ENCODE peak calls at places on chromosomes 12 and 14, in six cellular contexts. One of them, this sample, is unnamed.

GRCh38 chr12:57621497-57622292 is 10.5 kb downstream of the ARHGEF25 start:
- DNase-seq in stimulated activated CD4-positive, alpha-beta T cell treated with anti-CD3 and anti-CD28 coated beads, TNF-alpha, amount 100 ng/mL, for 1 hour: no peak
- DNase-seq in activated CD4-positive, CD25-positive, alpha-beta regulatory T cell: no peak
- DNase-seq in naive thymus-derived CD4-positive, alpha-beta T cell: peak; percentile 44
- DNase-seq in cardiac septum: peak; percentile 81
- DNase-seq in caudate nucleus: peak; percentile 42
- DNase-seq in this sample: peak; percentile 76

GRCh38 chr12:70052931-70053497 is 190.2 kb upstream of the CNOT2 start:
- DNase-seq in cardiac septum: no peak
- DNase-seq in caudate nucleus: no peak
- DNase-seq in stimulated activated CD4-positive, alpha-beta T cell treated with anti-CD3 and anti-CD28 coated beads, TNF-alpha, amount 100 ng/mL, for 1 hour: no peak
- DNase-seq in activated CD4-positive, CD25-positive, alpha-beta regulatory T cell: no peak
- DNase-seq in naive thymus-derived CD4-positive, alpha-beta T cell: no peak
- DNase-seq in this sample: peak; percentile 36

GRCh38 chr14:47993883-47994282 is 318.5 kb upstream of the MDGA2 start:
- DNase-seq in caudate nucleus: no peak
- DNase-seq in naive thymus-derived CD4-positive, alpha-beta T cell: no peak
- DNase-seq in cardiac septum: no peak
- DNase-seq in stimulated activated CD4-positive, alpha-beta T cell treated with anti-CD3 and anti-CD28 coated beads, TNF-alpha, amount 100 ng/mL, for 1 hour: no peak
- DNase-seq in activated CD4-positive, CD25-positive, alpha-beta regulatory T cell: no peak
- DNase-seq in this sample: no peak

GRCh38 chr14:73786942-73787759 is 64.5 kb upstream of the PTGR2 start:
- DNase-seq in activated CD4-positive, CD25-positive, alpha-beta regulatory T cell: peak; percentile 55
- DNase-seq in caudate nucleus: peak; percentile 49
- DNase-seq in cardiac septum: peak; percentile 93
- DNase-seq in naive thymus-derived CD4-positive, alpha-beta T cell: peak; percentile 66
- DNase-seq in stimulated activated CD4-positive, alpha-beta T cell treated with anti-CD3 and anti-CD28 coated beads, TNF-alpha, amount 100 ng/mL, for 1 hour: peak; percentile 28
- DNase-seq in this sample: peak; percentile 74

GRCh38 chr12:10747730-10748129 is 24.6 kb upstream of the YBX3 start:
- DNase-seq in stimulated activated CD4-positive, alpha-beta T cell treated with anti-CD3 and anti-CD28 coated beads, TNF-alpha, amount 100 ng/mL, for 1 hour: no peak
- DNase-seq in cardiac septum: no peak
- DNase-seq in caudate nucleus: no peak
- DNase-seq in activated CD4-positive, CD25-positive, alpha-beta regulatory T cell: no peak
- DNase-seq in naive thymus-derived CD4-positive, alpha-beta T cell: no peak
- DNase-seq in this sample: no peak

GRCh38 chr12:75738486-75738885 is 227.1 kb upstream of the KRR1 start:
- DNase-seq in stimulated activated CD4-positive, alpha-beta T cell treated with anti-CD3 and anti-CD28 coated beads, TNF-alpha, amount 100 ng/mL, for 1 hour: no peak
- DNase-seq in cardiac septum: no peak
- DNase-seq in activated CD4-positive, CD25-positive, alpha-beta regulatory T cell: no peak
- DNase-seq in naive thymus-derived CD4-positive, alpha-beta T cell: no peak
- DNase-seq in caudate nucleus: no peak
- DNase-seq in this sample: no peak

GRCh38 chr14:61298834-61299233 is 17.7 kb upstream of the TMEM30B start:
- DNase-seq in stimulated activated CD4-positive, alpha-beta T cell treated with anti-CD3 and anti-CD28 coated beads, TNF-alpha, amount 100 ng/mL, for 1 hour: no peak
- DNase-seq in activated CD4-positive, CD25-positive, alpha-beta regulatory T cell: no peak
- DNase-seq in naive thymus-derived CD4-positive, alpha-beta T cell: peak; percentile 40
- DNase-seq in caudate nucleus: no peak
- DNase-seq in cardiac septum: no peak
- DNase-seq in this sample: no peak

GRCh38 chr12:132605892-132606291 is 4.5 kb downstream of the LRCOL1 start:
- DNase-seq in activated CD4-positive, CD25-positive, alpha-beta regulatory T cell: no peak
- DNase-seq in naive thymus-derived CD4-positive, alpha-beta T cell: no peak
- DNase-seq in stimulated activated CD4-positive, alpha-beta T cell treated with anti-CD3 and anti-CD28 coated beads, TNF-alpha, amount 100 ng/mL, for 1 hour: no peak
- DNase-seq in caudate nucleus: no peak
- DNase-seq in cardiac septum: no peak
- DNase-seq in this sample: no peak

GRCh38 chr12:124036117-124037109 is 63.4 kb downstream of the ZNF664 start:
- DNase-seq in stimulated activated CD4-positive, alpha-beta T cell treated with anti-CD3 and anti-CD28 coated beads, TNF-alpha, amount 100 ng/mL, for 1 hour: peak; percentile 9
- DNase-seq in caudate nucleus: peak; percentile 45
- DNase-seq in cardiac septum: no peak
- DNase-seq in naive thymus-derived CD4-positive, alpha-beta T cell: peak; percentile 49
- DNase-seq in activated CD4-positive, CD25-positive, alpha-beta regulatory T cell: no peak
- DNase-seq in this sample: peak; percentile 43

GRCh38 chr14:52998376-52999010 is 47.6 kb upstream of the FERMT2 start:
- DNase-seq in cardiac septum: no peak
- DNase-seq in activated CD4-positive, CD25-positive, alpha-beta regulatory T cell: no peak
- DNase-seq in stimulated activated CD4-positive, alpha-beta T cell treated with anti-CD3 and anti-CD28 coated beads, TNF-alpha, amount 100 ng/mL, for 1 hour: no peak
- DNase-seq in caudate nucleus: no peak
- DNase-seq in naive thymus-derived CD4-positive, alpha-beta T cell: no peak
- DNase-seq in this sample: no peak

GRCh38 chr12:12502813-12503146 is 59.9 kb downstream of the DUSP16 start:
- DNase-seq in cardiac septum: no peak
- DNase-seq in stimulated activated CD4-positive, alpha-beta T cell treated with anti-CD3 and anti-CD28 coated beads, TNF-alpha, amount 100 ng/mL, for 1 hour: no peak
- DNase-seq in caudate nucleus: no peak
- DNase-seq in activated CD4-positive, CD25-positive, alpha-beta regulatory T cell: no peak
- DNase-seq in naive thymus-derived CD4-positive, alpha-beta T cell: no peak
- DNase-seq in this sample: no peak

GRCh38 chr12:5882511-5883185 is 62.4 kb downstream of the ANO2 start:
- DNase-seq in naive thymus-derived CD4-positive, alpha-beta T cell: no peak
- DNase-seq in cardiac septum: no peak
- DNase-seq in activated CD4-positive, CD25-positive, alpha-beta regulatory T cell: no peak
- DNase-seq in caudate nucleus: peak; percentile 16
- DNase-seq in stimulated activated CD4-positive, alpha-beta T cell treated with anti-CD3 and anti-CD28 coated beads, TNF-alpha, amount 100 ng/mL, for 1 hour: no peak
- DNase-seq in this sample: no peak

GRCh38 chr14:33679461-33680225 is 271.2 kb downstream of the EGLN3 start:
- DNase-seq in naive thymus-derived CD4-positive, alpha-beta T cell: no peak
- DNase-seq in activated CD4-positive, CD25-positive, alpha-beta regulatory T cell: no peak
- DNase-seq in caudate nucleus: no peak
- DNase-seq in stimulated activated CD4-positive, alpha-beta T cell treated with anti-CD3 and anti-CD28 coated beads, TNF-alpha, amount 100 ng/mL, for 1 hour: no peak
- DNase-seq in cardiac septum: no peak
- DNase-seq in this sample: no peak

GRCh38 chr12:93153321-93153720 is 224.2 kb upstream of the EEA1 start:
- DNase-seq in cardiac septum: no peak
- DNase-seq in naive thymus-derived CD4-positive, alpha-beta T cell: no peak
- DNase-seq in caudate nucleus: no peak
- DNase-seq in stimulated activated CD4-positive, alpha-beta T cell treated with anti-CD3 and anti-CD28 coated beads, TNF-alpha, amount 100 ng/mL, for 1 hour: no peak
- DNase-seq in activated CD4-positive, CD25-positive, alpha-beta regulatory T cell: no peak
- DNase-seq in this sample: no peak

GRCh38 chr12:57236224-57236924 is 6.9 kb downstream of the SHMT2 start:
- DNase-seq in activated CD4-positive, CD25-positive, alpha-beta regulatory T cell: no peak
- DNase-seq in naive thymus-derived CD4-positive, alpha-beta T cell: no peak
- DNase-seq in cardiac septum: no peak
- DNase-seq in stimulated activated CD4-positive, alpha-beta T cell treated with anti-CD3 and anti-CD28 coated beads, TNF-alpha, amount 100 ng/mL, for 1 hour: no peak
- DNase-seq in caudate nucleus: no peak
- DNase-seq in this sample: no peak

GRCh38 chr12:92553389-92553788 is 149.4 kb upstream of the PLEKHG7 start:
- DNase-seq in naive thymus-derived CD4-positive, alpha-beta T cell: no peak
- DNase-seq in cardiac septum: peak; percentile 83
- DNase-seq in caudate nucleus: no peak
- DNase-seq in stimulated activated CD4-positive, alpha-beta T cell treated with anti-CD3 and anti-CD28 coated beads, TNF-alpha, amount 100 ng/mL, for 1 hour: no peak
- DNase-seq in activated CD4-positive, CD25-positive, alpha-beta regulatory T cell: no peak
- DNase-seq in this sample: peak; percentile 67

GRCh38 chr12:122393822-122394221 is 28.6 kb downstream of the CLIP1 start:
- DNase-seq in naive thymus-derived CD4-positive, alpha-beta T cell: peak; percentile 71
- DNase-seq in cardiac septum: no peak
- DNase-seq in caudate nucleus: no peak
- DNase-seq in stimulated activated CD4-positive, alpha-beta T cell treated with anti-CD3 and anti-CD28 coated beads, TNF-alpha, amount 100 ng/mL, for 1 hour: no peak
- DNase-seq in activated CD4-positive, CD25-positive, alpha-beta regulatory T cell: no peak
- DNase-seq in this sample: no peak